ENCODE peak calls at places on chromosomes 13 and 19, in seven cellular contexts. L is colonic mucosa, Q is fibroblast of pulmonary artery, E is AG04450, Y is GM06990, I is IMR-90, T is choroid plexus epithelial cell. V is an unnamed sample.

GRCh38 chr19:19656451-19657396 is 6.8 kb downstream of the ATP13A1 start:
- DNase-seq in E (no peak), L (no peak), Q (no peak), Y (no peak), T (no peak), I (no peak), V (no peak)

GRCh38 chr13:92260363-92260762 is 861.9 kb downstream of the GPC5 start:
- DNase-seq in E (no peak), Q (no peak), Y (no peak), I (no peak), L (no peak), T (no peak), V (no peak)

GRCh38 chr19:35776102-35776788 is 881 bp downstream of the ARHGAP33 start:
- DNase-seq in Y (no peak), T (no peak), Q (no peak), I (no peak), E (no peak), L (no peak), V (no peak)

GRCh38 chr19:38478273-38478971 is 44.9 kb downstream of the RYR1 start:
- DNase-seq in Y (no peak), E (no peak), L (no peak), I (no peak), Q (peak), T (peak), V (no peak)

GRCh38 chr13:52414051-52414450 is 8.1 kb upstream of the THSD1 start:
- DNase-seq in I (no peak), E (no peak), Y (no peak), T (no peak), L (no peak), Q (no peak), V (no peak)

GRCh38 chr13:46288570-46289259 is 77.0 kb downstream of the LRRC63 start:
- DNase-seq in I (peak), Y (peak), Q (peak), T (peak), L (no peak), E (no peak), V (peak)

GRCh38 chr19:35959040-35959967 is 23.1 kb downstream of the LRFN3 start:
- DNase-seq in Q (no peak), E (no peak), Y (peak), I (no peak), T (no peak), L (no peak), V (no peak)

GRCh38 chr19:56765107-56765506 is 75.4 kb downstream of the PEG3 start:
- DNase-seq in Q (no peak), T (no peak), L (peak), Y (no peak), I (no peak), E (no peak), V (no peak)

GRCh38 chr19:33438987-33439781 is 65.7 kb downstream of the CEBPG start:
- DNase-seq in Y (no peak), E (no peak), T (no peak), I (no peak), L (no peak), Q (no peak), V (no peak)

GRCh38 chr13:79445968-79446645 is 34.8 kb upstream of the NDFIP2 start:
- DNase-seq in Y (no peak), I (no peak), Q (no peak), T (no peak), L (no peak), E (no peak), V (no peak)

GRCh38 chr13:55214851-55215345 is 1925.8 kb upstream of the PRR20A start:
- DNase-seq in T (no peak), L (no peak), E (no peak), I (no peak), Y (no peak), Q (no peak), V (no peak)

GRCh38 chr19:19191920-19192882 is at the start of the genes BORCS8 and RFXANK:
- DNase-seq in L (peak), Q (peak), Y (peak), I (peak), E (peak), T (peak), V (peak)

GRCh38 chr13:30334663-30335386 is 27.5 kb upstream of the KATNAL1 start:
- DNase-seq in Y (no peak), Q (peak), L (peak), T (no peak), E (no peak), I (peak), V (no peak)

GRCh38 chr13:33078268-33078667 is 62.0 kb downstream of the KL start:
- DNase-seq in I (no peak), T (no peak), L (no peak), E (no peak), Q (no peak), Y (no peak), V (no peak)

GRCh38 chr13:25965596-25965995 is 86.2 kb downstream of the SHISA2 start:
- DNase-seq in Q (no peak), Y (no peak), L (no peak), E (no peak), T (no peak), I (no peak), V (no peak)

GRCh38 chr19:49469828-49470614 is 4.0 kb upstream of the FLT3LG start:
- DNase-seq in Y (peak), I (peak), Q (no peak), T (no peak), E (no peak), L (no peak), V (no peak)

GRCh38 chr13:76792680-76793334 is 93.4 kb downstream of the KCTD12 start:
- DNase-seq in I (peak), T (peak), Q (peak), L (peak), Y (no peak), E (no peak), V (no peak)
- H3K4me3 ChIP-seq in I (no peak), T (no peak), Q (no peak), L (no peak), Y (no peak), E (no peak), V (no peak)

GRCh38 chr19:289651-290538 is 1.3 kb downstream of the PLPP2 start:
- DNase-seq in Y (no peak), E (no peak), L (peak), I (peak), Q (peak), T (peak), V (peak)

GRCh38 chr19:288911-289310 is 2.3 kb downstream of the PLPP2 start:
- DNase-seq in L (no peak), Y (no peak), T (no peak), E (no peak), I (no peak), Q (no peak), V (no peak)

GRCh38 chr19:291561-292280 is 518 bp upstream of the PLPP2 start:
- DNase-seq in E (no peak), T (no peak), L (peak), Y (no peak), I (no peak), Q (no peak), V (no peak)

GRCh38 chr19:292281-292884 is 1.2 kb upstream of the PLPP2 start:
- DNase-seq in L (no peak), E (no peak), Y (no peak), I (no peak), T (no peak), Q (no peak), V (no peak)

GRCh38 chr19:290539-291521 is at the start of gene PLPP2:
- DNase-seq in E (no peak), I (no peak), Q (peak), T (peak), Y (no peak), L (peak), V (no peak)
- H3K4me3 ChIP-seq in E (peak), I (peak), Q (peak), T (peak), Y (no peak), L (peak), V (peak)

GRCh38 chr13:114324334-114324733 is 10.0 kb downstream of the CHAMP1 start:
- DNase-seq in L (no peak), Y (no peak), I (no peak), E (no peak), T (no peak), Q (no peak), V (no peak)
- H3K4me3 ChIP-seq in L (no peak), Y (no peak), I (no peak), E (no peak), T (no peak), Q (no peak), V (no peak)

DNA sequence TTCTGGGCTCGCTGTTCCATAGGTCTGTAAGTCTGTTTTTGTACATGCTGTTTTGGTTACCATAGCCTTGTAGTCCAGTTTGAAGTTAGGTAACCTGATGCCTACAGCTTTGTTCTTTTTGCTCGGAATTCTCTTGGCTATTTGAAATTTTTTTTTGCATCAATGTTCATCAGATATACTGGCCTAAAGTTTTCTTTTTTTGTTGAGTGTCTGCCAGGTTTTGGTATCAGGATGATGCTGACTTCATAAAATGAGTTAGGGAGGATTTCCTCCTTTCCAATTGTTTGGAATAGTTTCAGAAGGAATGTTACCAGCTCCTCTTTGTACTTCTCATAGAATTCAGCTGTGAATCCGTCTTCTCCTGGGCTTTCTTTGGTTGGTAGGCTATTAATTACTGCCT is 397.8 kb upstream of the HTR2A start:
- DNase-seq in L (no peak), E (no peak), Q (peak), Y (no peak), I (peak), T (peak), V (no peak)
- H3K4me3 ChIP-seq in L (no peak), E (no peak), Q (no peak), Y (no peak), I (no peak), T (no peak), V (no peak)

GRCh38 chr13:20940083-20940482 is 37.5 kb upstream of the XPO4 start:
- DNase-seq in Q (peak), E (peak), Y (no peak), L (no peak), T (peak), I (peak), V (no peak)

GRCh38 chr13:20945952-20946383 is 43.4 kb upstream of the XPO4 start:
- DNase-seq in L (peak), E (no peak), T (peak), Q (no peak), Y (peak), I (no peak), V (no peak)

GRCh38 chr13:20942938-20943518 is 40.5 kb upstream of the XPO4 start:
- DNase-seq in E (no peak), I (no peak), Y (no peak), T (no peak), Q (no peak), L (peak), V (no peak)

GRCh38 chr13:20939662-20940061 is 37.1 kb upstream of the XPO4 start:
- DNase-seq in T (no peak), I (no peak), Y (no peak), Q (no peak), L (no peak), E (no peak), V (no peak)

GRCh38 chr13:20943519-20944012 is 41.0 kb upstream of the XPO4 start:
- DNase-seq in Q (peak), Y (no peak), T (peak), E (peak), I (peak), L (peak), V (peak)
- H3K4me3 ChIP-seq in Q (no peak), Y (no peak), T (no peak), E (no peak), I (no peak), L (peak), V (no peak)

DNA sequence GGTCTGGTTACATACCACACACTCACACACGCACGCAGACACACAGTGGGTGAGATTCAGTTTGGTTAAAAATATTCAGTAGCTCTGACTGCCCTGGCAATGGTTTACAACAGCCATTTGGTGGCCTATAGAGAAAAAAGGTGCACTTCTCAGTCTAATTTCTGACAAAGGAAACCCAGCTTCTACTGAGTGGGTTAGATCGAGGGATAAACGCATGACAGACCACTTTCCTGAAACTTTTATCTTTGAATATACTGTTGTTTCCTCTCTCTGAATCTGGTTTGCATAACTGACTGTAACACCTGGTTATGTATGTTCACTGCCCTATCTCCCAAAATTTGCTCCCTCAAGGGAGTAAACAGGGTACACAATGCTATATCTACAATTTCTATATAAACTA is 2.4 kb downstream of the LIG4 start:
- DNase-seq in E (no peak), Y (peak), Q (no peak), L (no peak), T (no peak), I (no peak), V (no peak)
- H3K4me3 ChIP-seq in E (no peak), Y (no peak), Q (no peak), L (no peak), T (no peak), I (no peak), V (no peak)

V was measured in Panc1.